ENCODE peak calls at places on chromosomes 6 and 20, in five cellular contexts. One of them, this sample, is unnamed.

GRCh38 chr6:4888841-4889240 is 112.6 kb downstream of the CDYL start:
- DNase-seq in AG10803: no peak
- DNase-seq in NCI-H774: no peak
- DNase-seq in neural crest cell: no peak
- DNase-seq in NCI-H1105: no peak
- DNase-seq in this sample: no peak

GRCh38 chr20:19880256-19881079 is 122.4 kb downstream of the RIN2 start:
- DNase-seq in AG10803: peak
- DNase-seq in NCI-H774: no peak
- DNase-seq in neural crest cell: no peak
- DNase-seq in NCI-H1105: no peak
- DNase-seq in this sample: no peak

GRCh38 chr6:5569491-5569890 is 308.2 kb downstream of the FARS2 start:
- DNase-seq in AG10803: no peak
- DNase-seq in NCI-H774: no peak
- DNase-seq in neural crest cell: no peak
- DNase-seq in NCI-H1105: no peak
- DNase-seq in this sample: peak

GRCh38 chr6:136793348-136793747 is 1.1 kb upstream of the MAP3K5 start:
- DNase-seq in AG10803: no peak
- DNase-seq in NCI-H774: no peak
- DNase-seq in neural crest cell: no peak
- DNase-seq in NCI-H1105: no peak
- DNase-seq in this sample: no peak

GRCh38 chr6:75602164-75602896 is 650 bp downstream of the SENP6 start:
- DNase-seq in AG10803: peak
- DNase-seq in NCI-H774: peak
- DNase-seq in neural crest cell: peak
- DNase-seq in NCI-H1105: peak
- DNase-seq in this sample: peak

GRCh38 chr6:1770435-1770843 is 160.7 kb downstream of the FOXC1 start:
- DNase-seq in AG10803: peak
- DNase-seq in NCI-H774: no peak
- DNase-seq in neural crest cell: no peak
- DNase-seq in NCI-H1105: no peak
- DNase-seq in this sample: no peak

GRCh38 chr6:139010674-139011073 is 17.9 kb upstream of the ABRACL start:
- DNase-seq in AG10803: no peak
- DNase-seq in NCI-H774: no peak
- DNase-seq in neural crest cell: no peak
- DNase-seq in NCI-H1105: no peak
- DNase-seq in this sample: no peak

GRCh38 chr20:371755-372542 is 8.6 kb upstream of the TRIB3 start:
- DNase-seq in AG10803: peak
- DNase-seq in NCI-H774: no peak
- DNase-seq in neural crest cell: no peak
- DNase-seq in NCI-H1105: no peak
- DNase-seq in this sample: peak

GRCh38 chr6:87873556-87873955 is 171.5 kb upstream of the AKIRIN2 start:
- DNase-seq in AG10803: no peak
- DNase-seq in NCI-H774: no peak
- DNase-seq in neural crest cell: no peak
- DNase-seq in NCI-H1105: no peak
- DNase-seq in this sample: peak

GRCh38 chr6:54377776-54378175 is 69.5 kb downstream of the TINAG start:
- DNase-seq in AG10803: no peak
- DNase-seq in NCI-H774: no peak
- DNase-seq in neural crest cell: no peak
- DNase-seq in NCI-H1105: no peak
- DNase-seq in this sample: no peak

GRCh38 chr6:22250486-22250885 is 46.4 kb downstream of the PRL start:
- DNase-seq in AG10803: no peak
- DNase-seq in NCI-H774: peak
- DNase-seq in neural crest cell: no peak
- DNase-seq in NCI-H1105: peak
- DNase-seq in this sample: no peak

GRCh38 chr20:7272512-7272911 is 505.0 kb downstream of the BMP2 start:
- DNase-seq in AG10803: no peak
- DNase-seq in NCI-H774: no peak
- DNase-seq in neural crest cell: no peak
- DNase-seq in NCI-H1105: peak
- DNase-seq in this sample: peak

GRCh38 chr20:46150982-46151381 is 32.9 kb downstream of the CD40 start:
- DNase-seq in AG10803: no peak
- DNase-seq in NCI-H774: no peak
- DNase-seq in neural crest cell: no peak
- DNase-seq in NCI-H1105: no peak
- DNase-seq in this sample: no peak

GRCh38 chr20:46255440-46256104 is 52.7 kb downstream of the CDH22 start:
- DNase-seq in AG10803: no peak
- DNase-seq in NCI-H774: peak
- DNase-seq in neural crest cell: no peak
- DNase-seq in NCI-H1105: peak
- DNase-seq in this sample: peak

GRCh38 chr20:62854121-62854520 is 7.5 kb downstream of the TCFL5 start:
- DNase-seq in AG10803: no peak
- DNase-seq in NCI-H774: no peak
- DNase-seq in neural crest cell: no peak
- DNase-seq in NCI-H1105: no peak
- DNase-seq in this sample: no peak

GRCh38 chr6:69398729-69399128 is 398.1 kb downstream of the LMBRD1 start:
- DNase-seq in AG10803: no peak
- DNase-seq in NCI-H774: no peak
- DNase-seq in neural crest cell: no peak
- DNase-seq in NCI-H1105: no peak
- DNase-seq in this sample: no peak

GRCh38 chr20:47674686-47675085 is 110.6 kb downstream of the SULF2 start:
- DNase-seq in AG10803: no peak
- DNase-seq in NCI-H774: no peak
- DNase-seq in neural crest cell: no peak
- DNase-seq in NCI-H1105: no peak
- DNase-seq in this sample: no peak

GRCh38 chr6:144559865-144560603 is 274.9 kb downstream of the UTRN start:
- DNase-seq in AG10803: no peak
- DNase-seq in NCI-H774: no peak
- DNase-seq in neural crest cell: no peak
- DNase-seq in NCI-H1105: no peak
- DNase-seq in this sample: peak

GRCh38 chr6:20769651-20770050 is 235.4 kb downstream of the CDKAL1 start:
- DNase-seq in AG10803: no peak
- DNase-seq in NCI-H774: no peak
- DNase-seq in neural crest cell: no peak
- DNase-seq in NCI-H1105: no peak
- DNase-seq in this sample: no peak

GRCh38 chr6:16694789-16695188 is 66.5 kb downstream of the ATXN1 start:
- DNase-seq in AG10803: no peak
- DNase-seq in NCI-H774: no peak
- DNase-seq in neural crest cell: no peak
- DNase-seq in NCI-H1105: no peak
- DNase-seq in this sample: no peak

GRCh38 chr6:14017626-14018475 is 93.1 kb downstream of the RNF182 start:
- DNase-seq in AG10803: no peak
- DNase-seq in NCI-H774: no peak
- DNase-seq in neural crest cell: no peak
- DNase-seq in NCI-H1105: no peak
- DNase-seq in this sample: no peak

GRCh38 chr20:38726849-38727601 is 2.7 kb downstream of the SLC32A1 start:
- DNase-seq in AG10803: no peak
- DNase-seq in NCI-H774: no peak
- DNase-seq in neural crest cell: peak
- DNase-seq in NCI-H1105: no peak
- DNase-seq in this sample: no peak

GRCh38 chr6:155417454-155417853 is 38.2 kb downstream of the NOX3 start:
- DNase-seq in AG10803: no peak
- DNase-seq in NCI-H774: no peak
- DNase-seq in neural crest cell: no peak
- DNase-seq in NCI-H1105: no peak
- DNase-seq in this sample: no peak

GRCh38 chr20:23671479-23671878 is 17.4 kb downstream of the CST4 start:
- DNase-seq in AG10803: no peak
- DNase-seq in NCI-H774: no peak
- DNase-seq in neural crest cell: no peak
- DNase-seq in NCI-H1105: no peak
- DNase-seq in this sample: no peak

GRCh38 chr20:53032021-53033001 is 60.2 kb downstream of the TSHZ2 start:
- DNase-seq in AG10803: peak
- DNase-seq in NCI-H774: no peak
- DNase-seq in neural crest cell: no peak
- DNase-seq in NCI-H1105: no peak
- DNase-seq in this sample: no peak

GRCh38 chr6:159038914-159039884 is 5.6 kb downstream of the TAGAP start:
- DNase-seq in AG10803: peak
- DNase-seq in NCI-H774: no peak
- DNase-seq in neural crest cell: no peak
- DNase-seq in NCI-H1105: no peak
- DNase-seq in this sample: peak

GRCh38 chr20:11676618-11677289 is 240.9 kb upstream of the BTBD3 start:
- DNase-seq in AG10803: peak
- DNase-seq in NCI-H774: peak
- DNase-seq in neural crest cell: peak
- DNase-seq in NCI-H1105: peak
- DNase-seq in this sample: peak

GRCh38 chr20:59222982-59223610 is 59.5 kb downstream of the ZNF831 start:
- DNase-seq in AG10803: no peak
- DNase-seq in NCI-H774: no peak
- DNase-seq in neural crest cell: peak
- DNase-seq in NCI-H1105: no peak
- DNase-seq in this sample: no peak

GRCh38 chr6:169177516-169178196 is 76.0 kb downstream of the THBS2 start:
- DNase-seq in AG10803: peak
- DNase-seq in NCI-H774: no peak
- DNase-seq in neural crest cell: no peak
- DNase-seq in NCI-H1105: no peak
- DNase-seq in this sample: peak

GRCh38 chr6:157635388-157636244 is 187.4 kb upstream of the SNX9 start:
- DNase-seq in AG10803: no peak
- DNase-seq in NCI-H774: no peak
- DNase-seq in neural crest cell: no peak
- DNase-seq in NCI-H1105: no peak
- DNase-seq in this sample: no peak

GRCh38 chr20:32007787-32008616 is 2.2 kb upstream of the CCM2L start:
- DNase-seq in AG10803: no peak
- DNase-seq in NCI-H774: no peak
- DNase-seq in neural crest cell: no peak
- DNase-seq in NCI-H1105: no peak
- DNase-seq in this sample: no peak

GRCh38 chr6:43005844-43006243 is 7.9 kb downstream of the MEA1 start:
- DNase-seq in AG10803: no peak
- DNase-seq in NCI-H774: no peak
- DNase-seq in neural crest cell: no peak
- DNase-seq in NCI-H1105: no peak
- DNase-seq in this sample: no peak

GRCh38 chr6:52598123-52598823 is 21.4 kb upstream of the TRAM2 start:
- DNase-seq in AG10803: peak
- DNase-seq in NCI-H774: no peak
- DNase-seq in neural crest cell: peak
- DNase-seq in NCI-H1105: no peak
- DNase-seq in this sample: peak

GRCh38 chr20:32397567-32398084 is 39.5 kb downstream of the ASXL1 start:
- DNase-seq in AG10803: no peak
- DNase-seq in NCI-H774: no peak
- DNase-seq in neural crest cell: no peak
- DNase-seq in NCI-H1105: no peak
- DNase-seq in this sample: no peak

GRCh38 chr6:44009425-44010321 is 117.6 kb downstream of the MRPL14 start:
- DNase-seq in AG10803: no peak
- DNase-seq in NCI-H774: no peak
- DNase-seq in neural crest cell: no peak
- DNase-seq in NCI-H1105: no peak
- DNase-seq in this sample: no peak

GRCh38 chr20:31945790-31946189 is 6.1 kb downstream of the PDRG1 start:
- DNase-seq in AG10803: peak
- DNase-seq in NCI-H774: no peak
- DNase-seq in neural crest cell: no peak
- DNase-seq in NCI-H1105: no peak
- DNase-seq in this sample: no peak

GRCh38 chr20:4961746-4962145 is 39.6 kb downstream of the SLC23A2 start:
- DNase-seq in AG10803: peak
- DNase-seq in NCI-H774: no peak
- DNase-seq in neural crest cell: no peak
- DNase-seq in NCI-H1105: no peak
- DNase-seq in this sample: peak